ENCODE peak calls at places on chromosome 10, in five cellular contexts. One of them, this sample, is unnamed. For H3K4me1, the result is how much of the 10 kb centered on the place peaks cover.

GRCh38 chr10:7243873-7244272 is 167.0 kb downstream of the SFMBT2 start:
- DNase-seq in uterus: no peak
- DNase-seq in A673: no peak
- DNase-seq in naive thymus-derived CD4-positive, alpha-beta T cell: peak
- DNase-seq in colonic mucosa: no peak
- DNase-seq in this sample: no peak

GRCh38 chr10:28714401-28715053 is 37.2 kb downstream of the BAMBI start:
- DNase-seq in colonic mucosa: no peak
- DNase-seq in uterus: no peak
- DNase-seq in naive thymus-derived CD4-positive, alpha-beta T cell: no peak
- DNase-seq in A673: no peak
- DNase-seq in this sample: no peak

GRCh38 chr10:25849268-25849667 is 84.8 kb upstream of the MYO3A start:
- DNase-seq in naive thymus-derived CD4-positive, alpha-beta T cell: no peak
- DNase-seq in uterus: no peak
- DNase-seq in colonic mucosa: no peak
- DNase-seq in A673: peak
- DNase-seq in this sample: no peak

GRCh38 chr10:133178357-133179127 is 18.5 kb downstream of the KNDC1 start:
- DNase-seq in A673: no peak
- DNase-seq in colonic mucosa: no peak
- DNase-seq in naive thymus-derived CD4-positive, alpha-beta T cell: no peak
- DNase-seq in uterus: no peak
- DNase-seq in this sample: no peak

GRCh38 chr10:33524966-33525365 is 190.5 kb upstream of the NRP1 start:
- DNase-seq in naive thymus-derived CD4-positive, alpha-beta T cell: no peak
- DNase-seq in uterus: no peak
- DNase-seq in A673: no peak
- DNase-seq in colonic mucosa: no peak
- DNase-seq in this sample: no peak

GRCh38 chr10:62907470-62908212 is 91.5 kb upstream of the EGR2 start:
- DNase-seq in colonic mucosa: no peak
- DNase-seq in A673: no peak
- DNase-seq in uterus: no peak
- DNase-seq in naive thymus-derived CD4-positive, alpha-beta T cell: no peak
- DNase-seq in this sample: no peak

GRCh38 chr10:110802551-110803238 is 69.0 kb upstream of the PDCD4 start:
- DNase-seq in colonic mucosa: peak
- DNase-seq in uterus: peak
- DNase-seq in naive thymus-derived CD4-positive, alpha-beta T cell: peak
- DNase-seq in A673: peak
- DNase-seq in this sample: no peak

GRCh38 chr10:11003739-11004515 is 13.7 kb upstream of the CELF2 start:
- DNase-seq in A673: no peak
- DNase-seq in uterus: no peak
- DNase-seq in colonic mucosa: no peak
- DNase-seq in naive thymus-derived CD4-positive, alpha-beta T cell: no peak
- DNase-seq in this sample: no peak

GRCh38 chr10:43043773-43044394 is 33.0 kb upstream of the RET start:
- DNase-seq in naive thymus-derived CD4-positive, alpha-beta T cell: no peak
- DNase-seq in A673: peak
- DNase-seq in uterus: no peak
- DNase-seq in colonic mucosa: no peak
- DNase-seq in this sample: no peak

GRCh38 chr10:110642980-110643655 is 1.0 kb upstream of the RBM20 start:
- DNase-seq in colonic mucosa: no peak
- DNase-seq in naive thymus-derived CD4-positive, alpha-beta T cell: no peak
- DNase-seq in A673: no peak
- DNase-seq in uterus: no peak
- DNase-seq in this sample: no peak

GRCh38 chr10:59234814-59235429 is 58.5 kb downstream of the PHYHIPL start:
- DNase-seq in naive thymus-derived CD4-positive, alpha-beta T cell: no peak
- DNase-seq in colonic mucosa: peak
- DNase-seq in A673: peak
- DNase-seq in uterus: no peak
- DNase-seq in this sample: no peak

GRCh38 chr10:84258034-84258695 is 13.3 kb downstream of the RGR start:
- DNase-seq in A673: no peak
- DNase-seq in naive thymus-derived CD4-positive, alpha-beta T cell: no peak
- DNase-seq in uterus: no peak
- DNase-seq in colonic mucosa: no peak
- DNase-seq in this sample: no peak

GRCh38 chr10:75606203-75606779 is 174.9 kb downstream of the LRMDA start:
- DNase-seq in uterus: no peak
- DNase-seq in A673: no peak
- DNase-seq in colonic mucosa: no peak
- DNase-seq in naive thymus-derived CD4-positive, alpha-beta T cell: no peak
- DNase-seq in this sample: no peak

GRCh38 chr10:5551531-5552375 is 27.0 kb downstream of the CALML3 start:
- DNase-seq in A673: no peak
- DNase-seq in uterus: no peak
- DNase-seq in colonic mucosa: peak
- DNase-seq in naive thymus-derived CD4-positive, alpha-beta T cell: peak
- DNase-seq in this sample: no peak

GRCh38 chr10:59907918-59908807 is 1.8 kb upstream of the CCDC6 start:
- DNase-seq in colonic mucosa: peak
- DNase-seq in uterus: peak
- DNase-seq in naive thymus-derived CD4-positive, alpha-beta T cell: peak
- DNase-seq in A673: peak
- DNase-seq in this sample: no peak

GRCh38 chr10:329361-330099 is 194.3 kb downstream of the ZMYND11 start:
- DNase-seq in colonic mucosa: peak
- DNase-seq in naive thymus-derived CD4-positive, alpha-beta T cell: no peak
- DNase-seq in A673: peak
- DNase-seq in uterus: peak
- DNase-seq in this sample: no peak

GRCh38 chr10:71383972-71384687 is 12.6 kb upstream of the CDH23 start:
- DNase-seq in uterus: peak
- DNase-seq in naive thymus-derived CD4-positive, alpha-beta T cell: peak
- DNase-seq in colonic mucosa: peak
- DNase-seq in A673: peak
- DNase-seq in this sample: peak

GRCh38 chr10:117184296-117184695 is 13.0 kb upstream of the KCNK18 start:
- DNase-seq in uterus: no peak
- DNase-seq in A673: no peak
- DNase-seq in naive thymus-derived CD4-positive, alpha-beta T cell: no peak
- DNase-seq in colonic mucosa: no peak
- DNase-seq in this sample: no peak

GRCh38 chr10:36172574-36172973 is 530.5 kb upstream of the FZD8 start:
- DNase-seq in colonic mucosa: no peak
- DNase-seq in A673: no peak
- DNase-seq in uterus: no peak
- DNase-seq in naive thymus-derived CD4-positive, alpha-beta T cell: no peak
- DNase-seq in this sample: no peak

GRCh38 chr10:130808243-130808642 is 503.3 kb downstream of the TCERG1L start:
- DNase-seq in naive thymus-derived CD4-positive, alpha-beta T cell: no peak
- DNase-seq in uterus: no peak
- DNase-seq in colonic mucosa: no peak
- DNase-seq in A673: no peak
- DNase-seq in this sample: no peak

GRCh38 chr10:86373828-86374227 is 7.2 kb upstream of the GRID1 start:
- DNase-seq in A673: no peak
- DNase-seq in uterus: peak
- DNase-seq in naive thymus-derived CD4-positive, alpha-beta T cell: no peak
- DNase-seq in colonic mucosa: peak
- DNase-seq in this sample: no peak

GRCh38 chr10:44947356-44948152 is 12.0 kb upstream of the RASSF4 start:
- DNase-seq in A673: no peak
- DNase-seq in naive thymus-derived CD4-positive, alpha-beta T cell: no peak
- DNase-seq in colonic mucosa: peak
- DNase-seq in uterus: no peak
- DNase-seq in this sample: no peak

GRCh38 chr10:72243822-72244437 is 27.9 kb upstream of the ASCC1 start:
- DNase-seq in colonic mucosa: peak
- DNase-seq in A673: peak
- DNase-seq in uterus: peak
- DNase-seq in naive thymus-derived CD4-positive, alpha-beta T cell: no peak
- DNase-seq in this sample: no peak

GRCh38 chr10:92502296-92502695 is 71.6 kb downstream of the IDE start:
- DNase-seq in uterus: no peak
- DNase-seq in naive thymus-derived CD4-positive, alpha-beta T cell: no peak
- DNase-seq in colonic mucosa: no peak
- DNase-seq in A673: no peak
- DNase-seq in this sample: no peak

GRCh38 chr10:3426190-3426845 is 253.7 kb upstream of the PITRM1 start:
- DNase-seq in A673: peak
- DNase-seq in naive thymus-derived CD4-positive, alpha-beta T cell: no peak
- DNase-seq in uterus: no peak
- DNase-seq in colonic mucosa: peak
- DNase-seq in this sample: no peak

GRCh38 chr10:17088118-17088806 is 41.3 kb downstream of the CUBN start:
- DNase-seq in naive thymus-derived CD4-positive, alpha-beta T cell: no peak
- DNase-seq in colonic mucosa: no peak
- DNase-seq in A673: no peak
- DNase-seq in uterus: no peak
- DNase-seq in this sample: no peak

GRCh38 chr10:118694848-118695247 is 59.9 kb downstream of the CACUL1 start:
- DNase-seq in A673: no peak
- DNase-seq in uterus: no peak
- DNase-seq in naive thymus-derived CD4-positive, alpha-beta T cell: no peak
- DNase-seq in colonic mucosa: no peak
- DNase-seq in this sample: no peak

GRCh38 chr10:37734971-37735370 is 122.4 kb downstream of the ZNF248 start:
- DNase-seq in uterus: no peak
- DNase-seq in naive thymus-derived CD4-positive, alpha-beta T cell: no peak
- DNase-seq in A673: no peak
- DNase-seq in colonic mucosa: no peak
- DNase-seq in this sample: no peak

GRCh38 chr10:117488004-117488403 is 54.5 kb upstream of the EMX2 start:
- DNase-seq in uterus: no peak
- DNase-seq in A673: no peak
- DNase-seq in colonic mucosa: no peak
- DNase-seq in naive thymus-derived CD4-positive, alpha-beta T cell: no peak
- DNase-seq in this sample: no peak

GRCh38 chr10:114821293-114821914 is at the start of gene FHIP2A:
- DNase-seq in uterus: peak
- DNase-seq in colonic mucosa: peak
- DNase-seq in naive thymus-derived CD4-positive, alpha-beta T cell: peak
- DNase-seq in A673: peak
- DNase-seq in this sample: peak

GRCh38 chr10:122354391-122354790 is 20.1 kb upstream of the PLEKHA1 start:
- DNase-seq in A673: no peak
- DNase-seq in uterus: no peak
- DNase-seq in colonic mucosa: no peak
- DNase-seq in naive thymus-derived CD4-positive, alpha-beta T cell: no peak
- DNase-seq in this sample: no peak

DNA sequence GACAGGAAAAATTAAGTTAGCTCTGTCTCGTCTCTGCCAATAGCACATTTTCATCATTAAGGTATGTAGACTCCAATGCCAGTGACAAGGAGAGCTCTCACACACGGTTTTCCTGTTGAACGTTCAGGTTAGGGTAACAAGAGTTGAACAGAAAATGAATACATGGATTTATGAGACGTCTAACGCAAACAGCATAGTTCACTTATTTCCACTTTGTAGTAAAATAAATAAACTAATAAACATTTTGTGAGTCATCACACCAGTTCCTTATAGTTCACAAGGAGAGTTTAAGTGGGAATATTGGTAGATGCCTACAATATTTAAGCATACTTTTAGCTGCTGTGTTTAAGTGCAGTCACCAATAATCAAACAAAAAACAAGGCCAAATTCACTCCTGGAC is 21.1 kb downstream of the DRGX start:
- DNase-seq in naive thymus-derived CD4-positive, alpha-beta T cell: no peak
- DNase-seq in A673: no peak
- DNase-seq in colonic mucosa: no peak
- DNase-seq in uterus: no peak
- DNase-seq in this sample: no peak
- H3K27ac ChIP-seq in naive thymus-derived CD4-positive, alpha-beta T cell: no peak
- H3K27ac ChIP-seq in A673: no peak
- H3K27ac ChIP-seq in colonic mucosa: no peak
- H3K27ac ChIP-seq in uterus: no peak
- H3K27ac ChIP-seq in this sample: no peak

GRCh38 chr10:88494537-88494936 is 88.6 kb downstream of the RNLS start:
- DNase-seq in naive thymus-derived CD4-positive, alpha-beta T cell: no peak
- DNase-seq in colonic mucosa: no peak
- DNase-seq in A673: no peak
- DNase-seq in uterus: no peak
- DNase-seq in this sample: no peak

GRCh38 chr10:88493676-88494483 is 89.2 kb downstream of the RNLS start:
- DNase-seq in uterus: no peak
- DNase-seq in colonic mucosa: no peak
- DNase-seq in A673: no peak
- DNase-seq in naive thymus-derived CD4-positive, alpha-beta T cell: no peak
- DNase-seq in this sample: no peak

GRCh38 chr10:88490216-88490980 is 92.7 kb downstream of the RNLS start:
- DNase-seq in uterus: no peak
- DNase-seq in naive thymus-derived CD4-positive, alpha-beta T cell: no peak
- DNase-seq in A673: no peak
- DNase-seq in colonic mucosa: no peak
- DNase-seq in this sample: no peak

GRCh38 chr10:88489107-88489506 is 94.0 kb downstream of the RNLS start:
- DNase-seq in A673: no peak
- DNase-seq in naive thymus-derived CD4-positive, alpha-beta T cell: no peak
- DNase-seq in colonic mucosa: no peak
- DNase-seq in uterus: no peak
- DNase-seq in this sample: no peak

GRCh38 chr10:88491314-88491713 is 91.8 kb downstream of the RNLS start:
- DNase-seq in uterus: no peak
- DNase-seq in A673: no peak
- DNase-seq in colonic mucosa: no peak
- DNase-seq in naive thymus-derived CD4-positive, alpha-beta T cell: no peak
- DNase-seq in this sample: no peak
- H3K4me1 ChIP-seq in uterus: under half
- H3K4me1 ChIP-seq in A673: under half
- H3K4me1 ChIP-seq in colonic mucosa: under half
- H3K4me1 ChIP-seq in naive thymus-derived CD4-positive, alpha-beta T cell: under half
- H3K4me1 ChIP-seq in this sample: under half

GRCh38 chr10:69090687-69091450 is 3.0 kb downstream of the SRGN start:
- DNase-seq in colonic mucosa: no peak
- DNase-seq in naive thymus-derived CD4-positive, alpha-beta T cell: no peak
- DNase-seq in uterus: no peak
- DNase-seq in A673: no peak
- DNase-seq in this sample: no peak
- H3K27ac ChIP-seq in colonic mucosa: peak
- H3K27ac ChIP-seq in naive thymus-derived CD4-positive, alpha-beta T cell: peak
- H3K27ac ChIP-seq in uterus: peak
- H3K27ac ChIP-seq in A673: no peak
- H3K27ac ChIP-seq in this sample: peak

GRCh38 chr10:79098596-79099015 is 29.8 kb downstream of the ZMIZ1 start:
- DNase-seq in naive thymus-derived CD4-positive, alpha-beta T cell: no peak
- DNase-seq in uterus: no peak
- DNase-seq in A673: no peak
- DNase-seq in colonic mucosa: no peak
- DNase-seq in this sample: no peak
- H3K4me1 ChIP-seq in naive thymus-derived CD4-positive, alpha-beta T cell: under half
- H3K4me1 ChIP-seq in uterus: half or more
- H3K4me1 ChIP-seq in A673: under half
- H3K4me1 ChIP-seq in colonic mucosa: half or more
- H3K4me1 ChIP-seq in this sample: under half

DNA sequence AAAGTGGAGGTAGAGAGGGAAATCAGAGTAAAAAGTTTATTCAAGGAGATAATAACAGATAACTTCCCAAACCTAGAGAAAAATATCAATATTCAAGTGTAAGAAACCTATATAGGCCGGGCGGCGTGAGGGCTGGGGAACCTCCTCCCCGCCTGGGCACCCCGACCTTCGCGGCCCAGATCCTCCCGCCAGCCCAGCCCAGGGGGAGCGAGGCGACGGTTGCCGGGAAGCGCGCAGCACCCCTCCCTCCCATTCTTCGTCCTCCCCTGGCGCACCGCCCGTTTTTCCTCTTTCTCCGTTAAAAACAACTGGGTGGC is 32.4 kb upstream of the SFTPD start:
- DNase-seq in uterus: no peak
- DNase-seq in naive thymus-derived CD4-positive, alpha-beta T cell: no peak
- DNase-seq in A673: no peak
- DNase-seq in colonic mucosa: no peak
- DNase-seq in this sample: no peak
- H3K27ac ChIP-seq in uterus: peak
- H3K27ac ChIP-seq in naive thymus-derived CD4-positive, alpha-beta T cell: no peak
- H3K27ac ChIP-seq in A673: no peak
- H3K27ac ChIP-seq in colonic mucosa: no peak
- H3K27ac ChIP-seq in this sample: no peak